ENCODE peak calls at places on chromosomes 16 and 17, in eight cellular contexts. M is A549, E is lung, R is esophagus muscularis mucosa, U is spleen, K is brain microvascular endothelial cell, V is MM.1S, Q is heart right ventricle. P is an unnamed sample.

GRCh38 chr16:53558665-53559064 is 55.7 kb upstream of the AKTIP start:
- DNase-seq in K (no peak), R (no peak), V (no peak), U (no peak), E (no peak), M (no peak), Q (peak; percentile 16), P (no peak)

GRCh38 chr17:42456223-42457106 is 2.2 kb upstream of the ATP6V0A1 start:
- DNase-seq in Q (no peak), R (no peak), U (no peak), E (no peak), M (peak; percentile 16), K (no peak), V (peak; percentile 70), P (peak; percentile 27)

GRCh38 chr16:84138824-84139627 is 6.0 kb downstream of the HSDL1 start:
- DNase-seq in U (no peak), R (no peak), V (peak; percentile 86), Q (peak; percentile 24), M (no peak), E (peak; percentile 74), K (no peak), P (no peak)

GRCh38 chr17:65670667-65671371 is 109.4 kb upstream of the AXIN2 start:
- DNase-seq in R (no peak), U (no peak), K (no peak), V (no peak), Q (no peak), M (no peak), E (no peak), P (no peak)

GRCh38 chr16:55779391-55780094 is 53.4 kb downstream of the CES1 start:
- DNase-seq in K (no peak), E (no peak), U (no peak), R (no peak), V (no peak), M (no peak), Q (no peak), P (no peak)

GRCh38 chr17:44353656-44354331 is 8.7 kb downstream of the GRN start:
- DNase-seq in V (no peak), Q (no peak), U (peak; percentile 83), M (no peak), R (no peak), E (no peak), K (no peak), P (no peak)

GRCh38 chr16:66549284-66550131 is at the start of gene TK2:
- DNase-seq in U (peak; percentile 92), K (peak; percentile 62), E (peak; percentile 65), R (no peak), M (no peak), Q (peak; percentile 63), V (peak; percentile 65), P (peak; percentile 65)

GRCh38 chr16:29858149-29858899 is 4.7 kb downstream of the CDIPT start:
- DNase-seq in R (no peak), M (no peak), K (no peak), E (no peak), Q (no peak), V (no peak), U (no peak), P (no peak)

GRCh38 chr16:28131743-28132393 is 68.4 kb upstream of the GSG1L start:
- DNase-seq in V (no peak), Q (no peak), U (no peak), K (no peak), E (no peak), M (no peak), R (no peak), P (no peak)

GRCh38 chr16:82782715-82783251 is 156.0 kb downstream of the CDH13 start:
- DNase-seq in U (no peak), Q (peak; percentile 21), R (no peak), K (no peak), V (no peak), E (no peak), M (no peak), P (no peak)

GRCh38 chr16:69199382-69199781 is 12.4 kb downstream of the SNTB2 start:
- DNase-seq in R (no peak), E (no peak), U (no peak), V (no peak), K (no peak), M (peak; percentile 23), Q (no peak), P (no peak)

GRCh38 chr17:31391496-31391949 is at the start of gene RAB11FIP4:
- DNase-seq in R (no peak), M (no peak), E (no peak), U (peak; percentile 77), V (no peak), Q (no peak), K (no peak), P (no peak)

GRCh38 chr16:48408688-48409087 is 23.5 kb upstream of the SIAH1 start:
- DNase-seq in R (no peak), E (no peak), K (peak; percentile 89), V (no peak), M (peak; percentile 20), Q (peak; percentile 33), U (no peak), P (no peak)

GRCh38 chr16:58499615-58500328 is at the start of gene NDRG4:
- DNase-seq in K (peak; percentile 89), Q (peak; percentile 58), M (peak; percentile 91), U (peak; percentile 83), R (no peak), V (no peak), E (no peak), P (peak; percentile 60)

GRCh38 chr17:58229384-58229783 is 9.0 kb upstream of the LPO start:
- DNase-seq in K (no peak), V (no peak), M (no peak), U (no peak), R (no peak), E (no peak), Q (no peak), P (no peak)

GRCh38 chr17:6508026-6508425 is 48.3 kb downstream of the PITPNM3 start:
- DNase-seq in E (no peak), R (no peak), K (no peak), V (no peak), Q (no peak), M (no peak), U (no peak), P (no peak)

GRCh38 chr17:51000835-51001638 is 119.6 kb downstream of the SPAG9 start:
- DNase-seq in V (peak; percentile 75), K (peak; percentile 35), U (no peak), Q (peak; percentile 47), R (no peak), M (peak; percentile 78), E (no peak), P (peak; percentile 54)

GRCh38 chr16:85494315-85494714 is 118.8 kb upstream of the GSE1 start:
- DNase-seq in R (no peak), E (no peak), Q (no peak), M (no peak), K (no peak), U (no peak), V (no peak), P (no peak)

GRCh38 chr16:88337021-88337420 is 45.7 kb upstream of the ZNF469 start:
- DNase-seq in U (no peak), R (no peak), E (no peak), K (peak; percentile 51), V (no peak), M (no peak), Q (no peak), P (no peak)

GRCh38 chr16:87178177-87178863 is 138.9 kb downstream of the C16orf95 start:
- DNase-seq in E (no peak), V (no peak), M (no peak), K (no peak), Q (no peak), U (no peak), R (no peak), P (no peak)
- TF ChIP-seq CTCF in E (no peak), V (no peak), M (no peak), K (peak; percentile 35), Q (no peak), U (no peak), R (no peak), P (no peak)

GRCh38 chr16:22321340-22322001 is 24.3 kb downstream of the POLR3E start:
- DNase-seq in E (peak; percentile 49), K (peak; percentile 60), R (no peak), V (peak; percentile 62), Q (peak; percentile 59), U (peak; percentile 89), M (peak; percentile 84), P (peak; percentile 57)
- H3K27ac ChIP-seq in E (no peak overlapping the region), K (no peak overlapping the region), R (no peak overlapping the region), V (no peak overlapping the region), Q (no peak overlapping the region), U (no peak overlapping the region), M (no peak overlapping the region), P (peak overlapping the region; percentile 7)

GRCh38 chr16:2465653-2466415 is 5.3 kb upstream of the NTN3 start:
- DNase-seq in R (no peak), V (no peak), M (peak; percentile 55), E (no peak), K (no peak), U (no peak), Q (no peak), P (no peak)
- TF ChIP-seq CTCF in R (no peak), V (peak; percentile 12), M (no peak), E (no peak), K (peak; percentile 60), U (no peak), Q (no peak), P (no peak)

GRCh38 chr16:35196313-35196712 is 1736.9 kb downstream of the TP53TG3F start:
- DNase-seq in M (no peak), V (no peak), R (peak; percentile 55), Q (no peak), K (no peak), E (no peak), U (peak; percentile 54), P (no peak)
- H3K27ac ChIP-seq in M (no peak overlapping the region), V (no peak overlapping the region), R (no peak overlapping the region), Q (no peak overlapping the region), K (no peak overlapping the region), E (no peak overlapping the region), U (no peak overlapping the region), P (no peak overlapping the region)

GRCh38 chr17:17032131-17032692 is 10.0 kb upstream of the MPRIP start:
- DNase-seq in R (no peak), Q (peak; percentile 61), K (peak; percentile 86), U (peak; percentile 83), V (no peak), M (peak; percentile 89), E (no peak), P (peak; percentile 68)
- TF ChIP-seq CTCF in R (no peak), Q (no peak), K (no peak), U (no peak), V (no peak), M (no peak), E (no peak), P (no peak)

GRCh38 chr16:23867566-23867965 is 31.8 kb downstream of the PRKCB start:
- DNase-seq in M (no peak), K (no peak), R (no peak), V (no peak), U (no peak), Q (no peak), E (no peak), P (no peak)

GRCh38 chr16:23865853-23866252 is 30.1 kb downstream of the PRKCB start:
- DNase-seq in E (no peak), K (no peak), R (no peak), U (no peak), V (no peak), M (no peak), Q (no peak), P (no peak)

GRCh38 chr16:23869052-23869451 is 33.3 kb downstream of the PRKCB start:
- DNase-seq in K (no peak), Q (no peak), U (no peak), M (no peak), R (no peak), E (no peak), V (no peak), P (no peak)

GRCh38 chr16:23863511-23864422 is 28.0 kb downstream of the PRKCB start:
- DNase-seq in M (no peak), R (no peak), E (no peak), U (no peak), K (no peak), Q (no peak), V (peak; percentile 77), P (no peak)

GRCh38 chr16:23866628-23867027 is 30.8 kb downstream of the PRKCB start:
- DNase-seq in V (no peak), Q (no peak), M (no peak), R (no peak), E (no peak), U (no peak), K (no peak), P (no peak)
- H3K27ac ChIP-seq in V (no peak overlapping the region), Q (no peak overlapping the region), M (no peak overlapping the region), R (no peak overlapping the region), E (no peak overlapping the region), U (peak overlapping the region; percentile 88), K (no peak overlapping the region), P (no peak overlapping the region)

P was measured in RWPE1.